ENCODE peak calls at places on chromosomes 1 and 21, in nine cellular contexts. M is HS-5, C is mucosa of gallbladder, U is NCI-H2171, L is choroid plexus epithelial cell, F is iPS-NIHi11, Y is hippocampal formation, J is RPMI8226, T is NCI-H2029 treated with DMSO at 0.1 percent for 48 hours. S is an unnamed sample.

GRCh38 chr1:89615676-89616598 is 17.0 kb upstream of the LRRC8C start:
- DNase-seq in M (no peak), C (no peak), U (no peak), L (no peak), F (peak; percentile 42), Y (no peak), J (peak; percentile 45), T (no peak), S (no peak)

GRCh38 chr1:43074709-43075108 is 97.4 kb downstream of the EBNA1BP2 start:
- DNase-seq in M (no peak), C (no peak), U (no peak), L (no peak), F (no peak), Y (no peak), J (no peak), T (no peak), S (no peak)

GRCh38 chr1:112017183-112017582 is 27.7 kb upstream of the KCND3 start:
- DNase-seq in M (no peak), C (no peak), U (no peak), L (no peak), F (no peak), Y (no peak), J (no peak), T (no peak), S (no peak)

GRCh38 chr1:236489710-236490377 is 33.9 kb upstream of the LGALS8 start:
- DNase-seq in M (no peak), C (peak; percentile 16), U (peak; percentile 10), L (peak; percentile 85), F (peak; percentile 55), Y (peak; percentile 39), J (peak; percentile 47), T (peak; percentile 28), S (peak; percentile 16)

GRCh38 chr1:27934818-27935549 is at the start of gene SMPDL3B:
- DNase-seq in M (no peak), C (peak; percentile 43), U (no peak), L (no peak), F (peak; percentile 89), Y (no peak), J (peak; percentile 79), T (no peak), S (no peak)

GRCh38 chr21:38503588-38503987 is 5.3 kb upstream of the ERG start:
- DNase-seq in M (no peak), C (no peak), U (peak; percentile 24), L (peak; percentile 57), F (no peak), Y (no peak), J (no peak), T (no peak), S (peak; percentile 14)

GRCh38 chr1:100443739-100444571 is 91.6 kb downstream of the CDC14A start:
- DNase-seq in M (no peak), C (no peak), U (no peak), L (peak; percentile 67), F (no peak), Y (no peak), J (no peak), T (no peak), S (peak; percentile 9)

GRCh38 chr1:19179597-19180271 is 30.3 kb downstream of the UBR4 start:
- DNase-seq in M (no peak), C (peak; percentile 30), U (no peak), L (peak; percentile 77), F (no peak), Y (peak; percentile 28), J (peak; percentile 12), T (no peak), S (no peak)

GRCh38 chr1:232047473-232047872 is 420.9 kb downstream of the DISC1 start:
- DNase-seq in M (no peak), C (no peak), U (no peak), L (peak; percentile 35), F (no peak), Y (no peak), J (peak; percentile 32), T (no peak), S (no peak)

GRCh38 chr1:210597555-210598134 is 268.9 kb downstream of the HHAT start:
- DNase-seq in M (peak; percentile 65), C (no peak), U (no peak), L (peak; percentile 63), F (no peak), Y (no peak), J (no peak), T (no peak), S (peak; percentile 81)

GRCh38 chr1:109823543-109824348 is 60.0 kb upstream of the EPS8L3 start:
- DNase-seq in M (no peak), C (no peak), U (no peak), L (no peak), F (no peak), Y (no peak), J (no peak), T (no peak), S (peak; percentile 41)

GRCh38 chr1:87760100-87760499 is 431.4 kb downstream of the LMO4 start:
- DNase-seq in M (no peak), C (no peak), U (no peak), L (no peak), F (no peak), Y (no peak), J (no peak), T (no peak), S (peak; percentile 19)

GRCh38 chr1:41218152-41218551 is 24.0 kb downstream of the SCMH1 start:
- DNase-seq in M (no peak), C (no peak), U (no peak), L (no peak), F (no peak), Y (no peak), J (no peak), T (no peak), S (no peak)

GRCh38 chr1:84272401-84272800 is 29.1 kb upstream of the SAMD13 start:
- DNase-seq in M (no peak), C (peak; percentile 80), U (no peak), L (no peak), F (peak; percentile 55), Y (no peak), J (no peak), T (peak; percentile 87), S (no peak)

GRCh38 chr21:15552914-15553491 is 176.8 kb upstream of the USP25 start:
- DNase-seq in M (peak; percentile 9), C (no peak), U (no peak), L (peak; percentile 63), F (peak; percentile 18), Y (no peak), J (no peak), T (no peak), S (no peak)

GRCh38 chr1:151828931-151829330 is 2.7 kb downstream of the RORC start:
- DNase-seq in M (no peak), C (peak; percentile 63), U (no peak), L (peak; percentile 28), F (peak; percentile 90), Y (no peak), J (no peak), T (no peak), S (peak; percentile 29)

GRCh38 chr21:43203523-43204080 is 34.8 kb downstream of the CRYAA start:
- DNase-seq in M (no peak), C (no peak), U (no peak), L (no peak), F (no peak), Y (no peak), J (no peak), T (no peak), S (no peak)

GRCh38 chr1:77218477-77219165 is 609 bp downstream of the PIGK start:
- DNase-seq in M (peak; percentile 25), C (no peak), U (no peak), L (peak; percentile 44), F (no peak), Y (peak; percentile 49), J (no peak), T (peak; percentile 19), S (peak; percentile 50)

GRCh38 chr1:55049271-55049913 is 10.0 kb downstream of the PCSK9 start:
- DNase-seq in M (no peak), C (no peak), U (no peak), L (no peak), F (no peak), Y (no peak), J (no peak), T (no peak), S (no peak)

GRCh38 chr1:97875996-97876395 is 44.8 kb downstream of the DPYD start:
- DNase-seq in M (peak; percentile 47), C (no peak), U (no peak), L (peak; percentile 46), F (no peak), Y (no peak), J (no peak), T (no peak), S (no peak)

GRCh38 chr1:29835486-29836273 is 599.4 kb downstream of the PTPRU start:
- DNase-seq in M (no peak), C (no peak), U (no peak), L (no peak), F (no peak), Y (no peak), J (peak; percentile 16), T (no peak), S (no peak)

GRCh38 chr1:15736035-15736665 is at the start of gene SLC25A34:
- DNase-seq in M (no peak), C (peak; percentile 84), U (peak; percentile 42), L (no peak), F (peak; percentile 85), Y (no peak), J (no peak), T (peak; percentile 75), S (no peak)

S was measured in foreskin fibroblast.